ENCODE peak calls at places on chromosomes 5 and 9, in ten cellular contexts. One of them, this sample, is unnamed. For H3K27me3, the result is how much of the 10 kb centered on the place peaks cover.

GRCh38 chr5:28523887-28524637 is 1485.7 kb upstream of the CDH9 start:
- DNase-seq in psoas muscle: no peak
- DNase-seq in tibial artery: no peak
- DNase-seq in ovary: no peak
- DNase-seq in GM23338: peak
- DNase-seq in sigmoid colon: no peak
- DNase-seq in SJSA1: peak
- DNase-seq in neuronal stem cell: no peak
- DNase-seq in IMR-90: peak
- DNase-seq in CD8-positive, alpha-beta memory T cell: no peak
- DNase-seq in this sample: no peak

GRCh38 chr5:134540747-134541733 is 15.6 kb downstream of the JADE2 start:
- DNase-seq in psoas muscle: peak
- DNase-seq in tibial artery: no peak
- DNase-seq in ovary: no peak
- DNase-seq in GM23338: no peak
- DNase-seq in sigmoid colon: no peak
- DNase-seq in SJSA1: no peak
- DNase-seq in neuronal stem cell: no peak
- DNase-seq in IMR-90: no peak
- DNase-seq in CD8-positive, alpha-beta memory T cell: peak
- DNase-seq in this sample: no peak

GRCh38 chr5:173572431-173573125 is 43.9 kb downstream of the BOD1 start:
- DNase-seq in psoas muscle: no peak
- DNase-seq in tibial artery: no peak
- DNase-seq in ovary: no peak
- DNase-seq in GM23338: no peak
- DNase-seq in sigmoid colon: peak
- DNase-seq in SJSA1: no peak
- DNase-seq in neuronal stem cell: no peak
- DNase-seq in IMR-90: no peak
- DNase-seq in CD8-positive, alpha-beta memory T cell: no peak
- DNase-seq in this sample: no peak

GRCh38 chr5:55691265-55692105 is 20.6 kb downstream of the SLC38A9 start:
- DNase-seq in psoas muscle: no peak
- DNase-seq in tibial artery: no peak
- DNase-seq in ovary: no peak
- DNase-seq in GM23338: peak
- DNase-seq in sigmoid colon: no peak
- DNase-seq in SJSA1: peak
- DNase-seq in neuronal stem cell: no peak
- DNase-seq in IMR-90: peak
- DNase-seq in CD8-positive, alpha-beta memory T cell: no peak
- DNase-seq in this sample: peak

GRCh38 chr5:19713740-19714139 is 274.3 kb downstream of the CDH18 start:
- DNase-seq in psoas muscle: no peak
- DNase-seq in tibial artery: no peak
- DNase-seq in ovary: no peak
- DNase-seq in GM23338: no peak
- DNase-seq in sigmoid colon: no peak
- DNase-seq in SJSA1: no peak
- DNase-seq in neuronal stem cell: no peak
- DNase-seq in IMR-90: no peak
- DNase-seq in CD8-positive, alpha-beta memory T cell: no peak
- DNase-seq in this sample: no peak

GRCh38 chr5:72101828-72102227 is 5.4 kb upstream of the MAP1B start:
- DNase-seq in psoas muscle: no peak
- DNase-seq in tibial artery: no peak
- DNase-seq in ovary: no peak
- DNase-seq in GM23338: no peak
- DNase-seq in sigmoid colon: no peak
- DNase-seq in SJSA1: peak
- DNase-seq in neuronal stem cell: no peak
- DNase-seq in IMR-90: peak
- DNase-seq in CD8-positive, alpha-beta memory T cell: no peak
- DNase-seq in this sample: no peak

GRCh38 chr9:27150758-27151431 is 41.9 kb downstream of the TEK start:
- DNase-seq in psoas muscle: no peak
- DNase-seq in tibial artery: no peak
- DNase-seq in ovary: no peak
- DNase-seq in GM23338: no peak
- DNase-seq in sigmoid colon: no peak
- DNase-seq in SJSA1: no peak
- DNase-seq in neuronal stem cell: no peak
- DNase-seq in IMR-90: peak
- DNase-seq in CD8-positive, alpha-beta memory T cell: no peak
- DNase-seq in this sample: no peak

GRCh38 chr5:139335811-139336210 is 5.8 kb upstream of the PAIP2 start:
- DNase-seq in psoas muscle: no peak
- DNase-seq in tibial artery: no peak
- DNase-seq in ovary: no peak
- DNase-seq in GM23338: no peak
- DNase-seq in sigmoid colon: no peak
- DNase-seq in SJSA1: no peak
- DNase-seq in neuronal stem cell: no peak
- DNase-seq in IMR-90: no peak
- DNase-seq in CD8-positive, alpha-beta memory T cell: no peak
- DNase-seq in this sample: no peak

GRCh38 chr5:66617991-66618768 is 22.0 kb downstream of the MAST4 start:
- DNase-seq in psoas muscle: no peak
- DNase-seq in tibial artery: no peak
- DNase-seq in ovary: no peak
- DNase-seq in GM23338: no peak
- DNase-seq in sigmoid colon: no peak
- DNase-seq in SJSA1: no peak
- DNase-seq in neuronal stem cell: no peak
- DNase-seq in IMR-90: no peak
- DNase-seq in CD8-positive, alpha-beta memory T cell: no peak
- DNase-seq in this sample: no peak

GRCh38 chr5:17219006-17219422 is 1.6 kb downstream of the BASP1 start:
- DNase-seq in psoas muscle: no peak
- DNase-seq in tibial artery: no peak
- DNase-seq in ovary: no peak
- DNase-seq in GM23338: peak
- DNase-seq in sigmoid colon: no peak
- DNase-seq in SJSA1: peak
- DNase-seq in neuronal stem cell: peak
- DNase-seq in IMR-90: no peak
- DNase-seq in CD8-positive, alpha-beta memory T cell: no peak
- DNase-seq in this sample: no peak

DNA sequence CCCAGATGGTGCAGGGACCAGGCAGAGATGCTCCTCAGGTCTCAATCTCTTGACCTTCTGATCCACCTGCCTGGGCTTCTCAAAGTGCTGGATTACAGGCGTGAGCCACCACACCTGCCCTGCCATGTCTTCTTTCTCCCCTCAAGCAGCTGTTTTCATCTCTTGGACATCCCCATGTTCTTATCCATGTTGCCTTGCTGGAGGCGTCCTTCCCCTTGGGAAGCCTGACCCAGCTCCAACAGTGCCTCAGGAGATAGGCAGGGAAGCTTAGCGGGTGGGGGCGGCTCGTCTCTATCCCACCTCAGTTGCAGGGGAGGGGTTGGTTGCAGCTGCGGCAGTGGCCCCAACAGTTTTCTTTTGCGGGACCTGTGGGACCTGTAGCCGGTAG is 24.7 kb upstream of the SPATA31E1 start:
- DNase-seq in psoas muscle: no peak
- DNase-seq in tibial artery: no peak
- DNase-seq in ovary: no peak
- DNase-seq in GM23338: no peak
- DNase-seq in sigmoid colon: no peak
- DNase-seq in SJSA1: no peak
- DNase-seq in neuronal stem cell: no peak
- DNase-seq in IMR-90: no peak
- DNase-seq in CD8-positive, alpha-beta memory T cell: no peak
- DNase-seq in this sample: no peak
- H3K27me3 ChIP-seq in psoas muscle: under half
- H3K27me3 ChIP-seq in tibial artery: under half
- H3K27me3 ChIP-seq in ovary: under half
- H3K27me3 ChIP-seq in GM23338: under half
- H3K27me3 ChIP-seq in sigmoid colon: under half
- H3K27me3 ChIP-seq in SJSA1: under half
- H3K27me3 ChIP-seq in neuronal stem cell: under half
- H3K27me3 ChIP-seq in IMR-90: under half
- H3K27me3 ChIP-seq in CD8-positive, alpha-beta memory T cell: under half
- H3K27me3 ChIP-seq in this sample: under half

GRCh38 chr5:9544056-9544455 is 1.8 kb downstream of the SEMA5A start:
- DNase-seq in psoas muscle: no peak
- DNase-seq in tibial artery: no peak
- DNase-seq in ovary: no peak
- DNase-seq in GM23338: no peak
- DNase-seq in sigmoid colon: no peak
- DNase-seq in SJSA1: no peak
- DNase-seq in neuronal stem cell: no peak
- DNase-seq in IMR-90: peak
- DNase-seq in CD8-positive, alpha-beta memory T cell: no peak
- DNase-seq in this sample: no peak
- H3K27ac ChIP-seq in psoas muscle: no peak
- H3K27ac ChIP-seq in tibial artery: peak
- H3K27ac ChIP-seq in ovary: peak
- H3K27ac ChIP-seq in GM23338: no peak
- H3K27ac ChIP-seq in sigmoid colon: peak
- H3K27ac ChIP-seq in SJSA1: peak
- H3K27ac ChIP-seq in neuronal stem cell: no peak
- H3K27ac ChIP-seq in IMR-90: peak
- H3K27ac ChIP-seq in CD8-positive, alpha-beta memory T cell: no peak
- H3K27ac ChIP-seq in this sample: peak

DNA sequence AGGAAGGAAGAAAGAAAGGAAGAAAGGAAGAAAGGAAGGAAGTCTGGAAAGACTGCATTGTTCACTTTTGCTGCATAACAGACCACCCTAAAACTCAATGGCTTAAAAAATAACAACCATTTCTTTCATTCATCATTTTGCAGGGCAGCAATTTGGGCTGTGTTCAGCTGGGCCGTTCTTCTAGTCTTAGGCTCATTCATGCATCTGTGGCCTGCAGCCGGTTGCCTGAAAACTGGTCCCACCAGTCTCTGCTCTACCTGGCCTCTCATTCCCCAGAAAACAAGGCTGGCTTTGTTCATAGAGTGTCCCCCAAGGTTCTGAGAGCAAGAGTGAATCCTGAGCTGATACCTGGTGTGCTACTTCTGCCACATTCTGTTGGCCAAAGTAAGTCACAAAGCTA is 82.6 kb upstream of the MIER3 start:
- DNase-seq in psoas muscle: no peak
- DNase-seq in tibial artery: no peak
- DNase-seq in ovary: no peak
- DNase-seq in GM23338: no peak
- DNase-seq in sigmoid colon: no peak
- DNase-seq in SJSA1: no peak
- DNase-seq in neuronal stem cell: no peak
- DNase-seq in IMR-90: no peak
- DNase-seq in CD8-positive, alpha-beta memory T cell: no peak
- DNase-seq in this sample: no peak
- H3K27me3 ChIP-seq in psoas muscle: under half
- H3K27me3 ChIP-seq in tibial artery: under half
- H3K27me3 ChIP-seq in ovary: under half
- H3K27me3 ChIP-seq in GM23338: under half
- H3K27me3 ChIP-seq in sigmoid colon: under half
- H3K27me3 ChIP-seq in SJSA1: under half
- H3K27me3 ChIP-seq in neuronal stem cell: under half
- H3K27me3 ChIP-seq in IMR-90: under half
- H3K27me3 ChIP-seq in CD8-positive, alpha-beta memory T cell: under half
- H3K27me3 ChIP-seq in this sample: under half

DNA sequence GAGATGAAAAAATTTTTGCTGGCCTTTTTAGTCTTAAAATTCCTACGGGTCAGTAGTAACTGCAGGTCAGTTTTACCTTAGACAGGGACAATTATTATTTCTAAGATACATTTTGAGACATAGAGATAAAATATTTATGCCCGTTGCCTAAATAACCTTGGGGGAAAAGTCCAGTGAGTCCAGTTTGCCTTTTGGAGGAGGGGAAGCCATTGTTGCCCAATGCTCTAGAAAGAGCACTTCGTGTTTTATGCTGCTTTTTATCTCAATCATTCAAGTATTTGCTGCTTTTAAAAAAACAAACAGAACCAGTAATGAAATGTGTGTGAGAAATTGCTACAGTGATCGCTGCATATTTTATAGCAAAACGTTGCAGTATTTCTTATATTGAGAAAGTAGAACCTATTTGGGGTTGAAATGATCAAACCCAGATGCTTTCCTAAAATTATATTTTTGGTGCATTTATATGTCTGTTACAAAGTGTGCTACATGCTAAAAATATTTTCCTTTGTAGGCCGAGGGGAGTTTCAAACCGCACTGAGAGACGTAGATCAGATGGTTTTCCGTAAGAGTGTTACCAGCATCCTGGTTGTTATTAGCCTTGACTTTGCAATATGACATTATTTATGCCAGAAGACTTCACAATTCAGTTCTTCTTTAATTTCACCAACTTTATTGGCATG is 266.8 kb downstream of the AOPEP start:
- DNase-seq in psoas muscle: no peak
- DNase-seq in tibial artery: no peak
- DNase-seq in ovary: no peak
- DNase-seq in GM23338: no peak
- DNase-seq in sigmoid colon: no peak
- DNase-seq in SJSA1: no peak
- DNase-seq in neuronal stem cell: no peak
- DNase-seq in IMR-90: no peak
- DNase-seq in CD8-positive, alpha-beta memory T cell: no peak
- DNase-seq in this sample: no peak
- H3K27ac ChIP-seq in psoas muscle: no peak
- H3K27ac ChIP-seq in tibial artery: peak
- H3K27ac ChIP-seq in ovary: peak
- H3K27ac ChIP-seq in GM23338: no peak
- H3K27ac ChIP-seq in sigmoid colon: peak
- H3K27ac ChIP-seq in SJSA1: no peak
- H3K27ac ChIP-seq in neuronal stem cell: no peak
- H3K27ac ChIP-seq in IMR-90: no peak
- H3K27ac ChIP-seq in CD8-positive, alpha-beta memory T cell: no peak
- H3K27ac ChIP-seq in this sample: no peak

DNA sequence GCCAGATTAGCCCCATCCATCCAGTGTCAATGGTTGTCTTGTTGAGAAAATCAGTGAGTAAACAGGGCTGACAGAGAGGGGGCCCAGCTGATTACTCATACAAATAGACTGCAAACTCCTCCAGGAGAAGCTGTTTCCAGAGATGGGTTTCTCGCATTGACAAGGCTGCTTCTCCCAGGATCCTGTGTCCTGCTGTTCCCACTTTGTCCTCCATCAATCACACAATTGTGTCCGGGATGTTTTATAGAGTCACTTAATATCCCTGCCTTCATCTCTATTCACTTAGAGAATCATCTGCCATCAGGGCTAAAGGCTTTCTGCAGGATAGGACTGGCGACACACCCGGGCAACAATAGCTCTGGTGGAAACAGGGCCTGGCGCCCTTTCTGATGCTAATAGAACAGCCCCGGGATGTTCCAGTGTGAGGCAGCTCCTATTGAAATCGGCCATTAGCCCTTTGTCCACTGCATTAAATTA is 71.7 kb upstream of the TBCA start:
- DNase-seq in psoas muscle: no peak
- DNase-seq in tibial artery: no peak
- DNase-seq in ovary: no peak
- DNase-seq in GM23338: peak
- DNase-seq in sigmoid colon: no peak
- DNase-seq in SJSA1: no peak
- DNase-seq in neuronal stem cell: peak
- DNase-seq in IMR-90: no peak
- DNase-seq in CD8-positive, alpha-beta memory T cell: no peak
- DNase-seq in this sample: no peak
- H3K27me3 ChIP-seq in psoas muscle: under half
- H3K27me3 ChIP-seq in tibial artery: under half
- H3K27me3 ChIP-seq in ovary: under half
- H3K27me3 ChIP-seq in GM23338: half or more
- H3K27me3 ChIP-seq in sigmoid colon: under half
- H3K27me3 ChIP-seq in SJSA1: under half
- H3K27me3 ChIP-seq in neuronal stem cell: under half
- H3K27me3 ChIP-seq in IMR-90: under half
- H3K27me3 ChIP-seq in CD8-positive, alpha-beta memory T cell: under half
- H3K27me3 ChIP-seq in this sample: under half

GRCh38 chr9:91117959-91118651 is 243.6 kb downstream of the AUH start:
- DNase-seq in psoas muscle: peak
- DNase-seq in tibial artery: peak
- DNase-seq in ovary: peak
- DNase-seq in GM23338: peak
- DNase-seq in sigmoid colon: peak
- DNase-seq in SJSA1: peak
- DNase-seq in neuronal stem cell: peak
- DNase-seq in IMR-90: peak
- DNase-seq in CD8-positive, alpha-beta memory T cell: no peak
- DNase-seq in this sample: peak
- H3K27ac ChIP-seq in psoas muscle: peak
- H3K27ac ChIP-seq in tibial artery: peak
- H3K27ac ChIP-seq in ovary: peak
- H3K27ac ChIP-seq in GM23338: no peak
- H3K27ac ChIP-seq in sigmoid colon: peak
- H3K27ac ChIP-seq in SJSA1: peak
- H3K27ac ChIP-seq in neuronal stem cell: no peak
- H3K27ac ChIP-seq in IMR-90: peak
- H3K27ac ChIP-seq in CD8-positive, alpha-beta memory T cell: no peak
- H3K27ac ChIP-seq in this sample: peak

This sample was measured in small intestine.